ENCODE peak calls at places on chromosomes 7 and 10, in eight cellular contexts. One of them, this sample, is unnamed.

GRCh38 chr7:150325901-150326300 is 2.6 kb upstream of the ACTR3C start:
- DNase-seq in K562: no peak
- DNase-seq in A549: no peak
- DNase-seq in HepG2: no peak
- DNase-seq in SK-N-SH: no peak
- DNase-seq in WTC11: no peak
- DNase-seq in GM12878: no peak
- DNase-seq in H1: no peak
- DNase-seq in this sample: no peak

GRCh38 chr10:99537381-99538286 is 4.9 kb downstream of the NKX2-3 start:
- DNase-seq in K562: peak
- DNase-seq in A549: no peak
- DNase-seq in HepG2: no peak
- DNase-seq in SK-N-SH: peak
- DNase-seq in WTC11: peak
- DNase-seq in GM12878: no peak
- DNase-seq in H1: peak
- DNase-seq in this sample: no peak

GRCh38 chr10:125076121-125076825 is 84.1 kb downstream of the CTBP2 start:
- DNase-seq in K562: no peak
- DNase-seq in A549: no peak
- DNase-seq in HepG2: no peak
- DNase-seq in SK-N-SH: no peak
- DNase-seq in WTC11: no peak
- DNase-seq in GM12878: no peak
- DNase-seq in H1: no peak
- DNase-seq in this sample: no peak

GRCh38 chr7:51647931-51648351 is 331.3 kb upstream of the COBL start:
- DNase-seq in K562: no peak
- DNase-seq in A549: no peak
- DNase-seq in HepG2: peak
- DNase-seq in SK-N-SH: peak
- DNase-seq in WTC11: no peak
- DNase-seq in GM12878: no peak
- DNase-seq in H1: no peak
- DNase-seq in this sample: no peak

GRCh38 chr7:44727346-44728262 is 21.0 kb upstream of the ZMIZ2 start:
- DNase-seq in K562: no peak
- DNase-seq in A549: no peak
- DNase-seq in HepG2: no peak
- DNase-seq in SK-N-SH: no peak
- DNase-seq in WTC11: no peak
- DNase-seq in GM12878: no peak
- DNase-seq in H1: no peak
- DNase-seq in this sample: peak

GRCh38 chr10:71191019-71191418 is 21.4 kb upstream of the UNC5B start:
- DNase-seq in K562: no peak
- DNase-seq in A549: no peak
- DNase-seq in HepG2: no peak
- DNase-seq in SK-N-SH: no peak
- DNase-seq in WTC11: no peak
- DNase-seq in GM12878: no peak
- DNase-seq in H1: no peak
- DNase-seq in this sample: no peak

GRCh38 chr7:98283127-98283886 is 1.8 kb downstream of the BRI3 start:
- DNase-seq in K562: no peak
- DNase-seq in A549: no peak
- DNase-seq in HepG2: no peak
- DNase-seq in SK-N-SH: peak
- DNase-seq in WTC11: no peak
- DNase-seq in GM12878: no peak
- DNase-seq in H1: no peak
- DNase-seq in this sample: peak

GRCh38 chr7:17971392-17971791 is 31.1 kb upstream of the SNX13 start:
- DNase-seq in K562: no peak
- DNase-seq in A549: no peak
- DNase-seq in HepG2: no peak
- DNase-seq in SK-N-SH: no peak
- DNase-seq in WTC11: no peak
- DNase-seq in GM12878: no peak
- DNase-seq in H1: no peak
- DNase-seq in this sample: peak

DNA sequence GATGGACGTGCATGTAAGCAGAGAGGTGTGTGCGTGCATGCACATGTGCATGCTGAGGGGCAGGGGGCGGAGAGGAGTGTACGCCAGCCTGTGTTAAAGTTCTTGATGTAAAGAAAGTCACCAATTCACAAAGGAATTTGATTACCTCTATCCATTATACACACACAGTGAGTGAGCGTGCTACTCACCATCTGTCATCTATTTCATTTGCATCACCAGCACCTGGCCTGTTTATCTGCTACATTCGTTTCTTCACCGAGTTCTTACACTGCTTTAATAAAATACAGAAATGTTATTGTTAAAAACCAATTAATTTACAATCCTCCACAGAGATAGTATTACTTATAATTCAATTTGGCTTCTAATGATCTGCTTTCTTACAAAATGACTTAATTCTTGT is 32.6 kb downstream of the NEUROD6 start:
- DNase-seq in K562: no peak
- DNase-seq in A549: no peak
- DNase-seq in HepG2: no peak
- DNase-seq in SK-N-SH: no peak
- DNase-seq in WTC11: no peak
- DNase-seq in GM12878: no peak
- DNase-seq in H1: no peak
- DNase-seq in this sample: no peak
- TF ChIP-seq USF2 in K562: no peak
- TF ChIP-seq USF2 in A549: no peak
- TF ChIP-seq USF2 in HepG2: no peak
- TF ChIP-seq USF2 in SK-N-SH: no peak
- TF ChIP-seq USF2 in WTC11: no peak
- TF ChIP-seq USF2 in GM12878: no peak
- TF ChIP-seq USF2 in H1: no peak
- TF ChIP-seq USF2 in this sample: no peak

GRCh38 chr7:5429253-5429856 is 5.7 kb upstream of the TNRC18 start:
- DNase-seq in K562: peak
- DNase-seq in A549: no peak
- DNase-seq in HepG2: peak
- DNase-seq in SK-N-SH: no peak
- DNase-seq in WTC11: peak
- DNase-seq in GM12878: no peak
- DNase-seq in H1: peak
- DNase-seq in this sample: peak
- TF ChIP-seq USF2 in K562: no peak
- TF ChIP-seq USF2 in A549: no peak
- TF ChIP-seq USF2 in HepG2: no peak
- TF ChIP-seq USF2 in SK-N-SH: no peak
- TF ChIP-seq USF2 in WTC11: no peak
- TF ChIP-seq USF2 in GM12878: no peak
- TF ChIP-seq USF2 in H1: no peak
- TF ChIP-seq USF2 in this sample: no peak

GRCh38 chr10:93992400-93993030 is 1.2 kb upstream of the PLCE1 start:
- DNase-seq in K562: no peak
- DNase-seq in A549: peak
- DNase-seq in HepG2: no peak
- DNase-seq in SK-N-SH: no peak
- DNase-seq in WTC11: no peak
- DNase-seq in GM12878: no peak
- DNase-seq in H1: no peak
- DNase-seq in this sample: peak

GRCh38 chr10:93995598-93996271 is 2.0 kb downstream of the PLCE1 start:
- DNase-seq in K562: no peak
- DNase-seq in A549: no peak
- DNase-seq in HepG2: no peak
- DNase-seq in SK-N-SH: no peak
- DNase-seq in WTC11: no peak
- DNase-seq in GM12878: no peak
- DNase-seq in H1: no peak
- DNase-seq in this sample: peak

GRCh38 chr10:93993414-93993781 is 333 bp upstream of the PLCE1 start:
- DNase-seq in K562: no peak
- DNase-seq in A549: no peak
- DNase-seq in HepG2: no peak
- DNase-seq in SK-N-SH: no peak
- DNase-seq in WTC11: no peak
- DNase-seq in GM12878: no peak
- DNase-seq in H1: no peak
- DNase-seq in this sample: no peak

GRCh38 chr10:93995182-93995581 is 1.5 kb downstream of the PLCE1 start:
- DNase-seq in K562: no peak
- DNase-seq in A549: no peak
- DNase-seq in HepG2: no peak
- DNase-seq in SK-N-SH: no peak
- DNase-seq in WTC11: no peak
- DNase-seq in GM12878: no peak
- DNase-seq in H1: no peak
- DNase-seq in this sample: no peak

GRCh38 chr10:93993782-93994668 is at the start of gene PLCE1:
- DNase-seq in K562: peak
- DNase-seq in A549: peak
- DNase-seq in HepG2: no peak
- DNase-seq in SK-N-SH: peak
- DNase-seq in WTC11: peak
- DNase-seq in GM12878: no peak
- DNase-seq in H1: peak
- DNase-seq in this sample: peak
- TF ChIP-seq USF2 in K562: no peak
- TF ChIP-seq USF2 in A549: no peak
- TF ChIP-seq USF2 in HepG2: no peak
- TF ChIP-seq USF2 in SK-N-SH: no peak
- TF ChIP-seq USF2 in WTC11: no peak
- TF ChIP-seq USF2 in GM12878: no peak
- TF ChIP-seq USF2 in H1: no peak
- TF ChIP-seq USF2 in this sample: no peak

GRCh38 chr7:29035044-29035740 is 77.1 kb upstream of the TRIL start:
- DNase-seq in K562: no peak
- DNase-seq in A549: peak
- DNase-seq in HepG2: peak
- DNase-seq in SK-N-SH: no peak
- DNase-seq in WTC11: no peak
- DNase-seq in GM12878: no peak
- DNase-seq in H1: no peak
- DNase-seq in this sample: peak
- TF ChIP-seq USF2 in K562: no peak
- TF ChIP-seq USF2 in A549: no peak
- TF ChIP-seq USF2 in HepG2: no peak
- TF ChIP-seq USF2 in SK-N-SH: no peak
- TF ChIP-seq USF2 in WTC11: no peak
- TF ChIP-seq USF2 in GM12878: no peak
- TF ChIP-seq USF2 in H1: no peak
- TF ChIP-seq USF2 in this sample: no peak

DNA sequence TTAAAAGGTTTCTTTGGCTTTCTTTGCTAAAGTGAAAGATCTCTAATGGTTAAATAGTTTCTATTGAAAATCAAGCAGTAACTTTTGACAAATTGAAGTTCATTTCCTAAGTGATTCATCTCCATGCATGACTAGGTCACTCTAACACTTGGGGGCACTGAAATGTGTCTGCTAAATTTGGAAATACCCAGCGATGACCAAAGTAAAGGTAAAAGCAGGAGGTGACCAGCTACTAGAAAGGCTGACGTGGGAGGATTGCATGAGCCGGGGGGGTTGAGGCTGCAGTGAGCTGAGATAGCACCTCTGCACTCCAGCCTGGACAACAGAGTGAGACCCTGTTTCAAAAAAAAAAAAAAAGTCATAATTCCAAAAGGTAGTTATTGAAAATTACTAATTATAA is 111.8 kb upstream of the GPR141 start:
- DNase-seq in K562: no peak
- DNase-seq in A549: no peak
- DNase-seq in HepG2: no peak
- DNase-seq in SK-N-SH: no peak
- DNase-seq in WTC11: no peak
- DNase-seq in GM12878: no peak
- DNase-seq in H1: no peak
- DNase-seq in this sample: no peak
- TF ChIP-seq USF2 in K562: no peak
- TF ChIP-seq USF2 in A549: no peak
- TF ChIP-seq USF2 in HepG2: no peak
- TF ChIP-seq USF2 in SK-N-SH: no peak
- TF ChIP-seq USF2 in WTC11: no peak
- TF ChIP-seq USF2 in GM12878: no peak
- TF ChIP-seq USF2 in H1: no peak
- TF ChIP-seq USF2 in this sample: no peak

This sample was measured in IMR-90.